ENCODE peak calls at places on chromosomes 11 and 22, in six cellular contexts. T, Z, B, R, D and Q are unnamed samples.

GRCh38 chr11:126332221-126332711 is 23.2 kb upstream of the ST3GAL4 start:
- DNase-seq in T (peak; percentile 35), Z (no peak), B (no peak), R (peak; percentile 89), D (no peak), Q (no peak)

GRCh38 chr22:36327922-36328551 is 59.7 kb downstream of the MYH9 start:
- DNase-seq in T (peak; percentile 36), Z (peak; percentile 20), B (no peak), R (no peak), D (no peak), Q (no peak)

GRCh38 chr11:14336507-14337503 is 22.2 kb downstream of the RRAS2 start:
- DNase-seq in T (peak; percentile 42), Z (no peak), B (no peak), R (peak; percentile 70), D (no peak), Q (no peak)

GRCh38 chr22:22394589-22394988 is 114.0 kb downstream of the ZNF280B start:
- DNase-seq in T (no peak), Z (peak; percentile 18), B (no peak), R (no peak), D (no peak), Q (no peak)

GRCh38 chr11:115993613-115994012 is 489.4 kb upstream of the CADM1 start:
- DNase-seq in T (no peak), Z (no peak), B (no peak), R (no peak), D (no peak), Q (no peak)

GRCh38 chr11:117019871-117020270 is 78.4 kb downstream of the SIK3 start:
- DNase-seq in T (peak; percentile 37), Z (no peak), B (no peak), R (no peak), D (no peak), Q (no peak)

GRCh38 chr11:62295504-62295903 is 3.4 kb downstream of the SCGB1D4 start:
- DNase-seq in T (peak; percentile 37), Z (no peak), B (peak; percentile 58), R (peak; percentile 12), D (no peak), Q (no peak)

GRCh38 chr11:115590254-115590653 is 86.0 kb upstream of the CADM1 start:
- DNase-seq in T (no peak), Z (peak; percentile 42), B (no peak), R (no peak), D (no peak), Q (no peak)

GRCh38 chr22:48337957-48338792 is 1489.5 kb downstream of the BRD1 start:
- DNase-seq in T (no peak), Z (no peak), B (no peak), R (no peak), D (no peak), Q (no peak)

GRCh38 chr11:76801736-76802135 is 18.6 kb downstream of the TSKU start:
- DNase-seq in T (no peak), Z (peak; percentile 43), B (no peak), R (peak; percentile 8), D (no peak), Q (no peak)

GRCh38 chr11:111797145-111797581 is 31.0 kb upstream of the PPP2R1B start:
- DNase-seq in T (no peak), Z (no peak), B (no peak), R (no peak), D (no peak), Q (no peak)

GRCh38 chr22:31723699-31724098 is 26.2 kb downstream of the PRR14L start:
- DNase-seq in T (no peak), Z (no peak), B (no peak), R (no peak), D (no peak), Q (no peak)

GRCh38 chr11:96317576-96317975 is 25.4 kb downstream of the MAML2 start:
- DNase-seq in T (no peak), Z (no peak), B (no peak), R (no peak), D (no peak), Q (no peak)

GRCh38 chr22:38098410-38099249 is 11.9 kb downstream of the BAIAP2L2 start:
- DNase-seq in T (no peak), Z (no peak), B (no peak), R (peak; percentile 87), D (no peak), Q (no peak)

GRCh38 chr11:110050201-110050506 is 43.0 kb upstream of the ZC3H12C start:
- DNase-seq in T (no peak), Z (no peak), B (no peak), R (no peak), D (no peak), Q (no peak)

GRCh38 chr22:48585916-48586798 is 1241.5 kb downstream of the BRD1 start:
- DNase-seq in T (no peak), Z (no peak), B (peak; percentile 32), R (no peak), D (no peak), Q (no peak)

GRCh38 chr11:30889116-30889765 is 303.1 kb upstream of the MPPED2 start:
- DNase-seq in T (no peak), Z (no peak), B (no peak), R (no peak), D (no peak), Q (no peak)

GRCh38 chr22:29302681-29303465 is 3.6 kb upstream of the GAS2L1 start:
- DNase-seq in T (no peak), Z (peak; percentile 7), B (no peak), R (no peak), D (no peak), Q (no peak)

GRCh38 chr11:66353762-66354161 is 6.3 kb upstream of the B4GAT1 start:
- DNase-seq in T (no peak), Z (no peak), B (no peak), R (no peak), D (no peak), Q (no peak)

GRCh38 chr22:37406836-37407235 is 20.4 kb downstream of the ELFN2 start:
- DNase-seq in T (no peak), Z (no peak), B (no peak), R (no peak), D (no peak), Q (no peak)

GRCh38 chr11:69479591-69480271 is 1.7 kb upstream of the LINC01488 start:
- DNase-seq in T (no peak), Z (no peak), B (no peak), R (no peak), D (no peak), Q (no peak)

GRCh38 chr11:88338223-88338661 is 706 bp upstream of the CTSC start:
- DNase-seq in T (peak; percentile 78), Z (peak; percentile 26), B (no peak), R (peak; percentile 29), D (no peak), Q (peak; percentile 25)

GRCh38 chr11:61718613-61719302 is 33.7 kb upstream of the MYRF start:
- DNase-seq in T (no peak), Z (peak; percentile 79), B (peak; percentile 73), R (peak; percentile 94), D (no peak), Q (no peak)

GRCh38 chr11:13337986-13338436 is 60.4 kb downstream of the BMAL1 start:
- DNase-seq in T (no peak), Z (no peak), B (no peak), R (peak; percentile 56), D (no peak), Q (no peak)